ENCODE peak calls at places on chromosomes 13 and 19, in six cellular contexts. L, Z, O, P, B and W are unnamed samples.
A peak's percentile ranks its signal among the peaks of the same experiment; 100 is the strongest.

GRCh38 chr19:32351807-32352630 is 6.6 kb downstream of the ZNF507 start:
- DNase-seq in P (no peak), O (no peak), L (no peak), Z (peak; percentile 72), B (no peak), W (no peak)

GRCh38 chr19:13937479-13938360 is 497 bp downstream of the PODNL1 start:
- DNase-seq in P (no peak), O (no peak), B (peak; percentile 54), L (no peak), Z (no peak), W (no peak)

GRCh38 chr19:18698321-18699167 is 15.1 kb downstream of the CRTC1 start:
- DNase-seq in O (no peak), L (no peak), Z (no peak), P (no peak), B (no peak), W (no peak)

GRCh38 chr19:29539668-29540067 is 13.9 kb downstream of the VSTM2B start:
- DNase-seq in L (no peak), Z (no peak), P (no peak), B (peak; percentile 9), O (no peak), W (no peak)

GRCh38 chr19:31344403-31344802 is 4.8 kb downstream of the TSHZ3 start:
- DNase-seq in O (no peak), Z (no peak), B (peak; percentile 58), L (no peak), P (no peak), W (no peak)

GRCh38 chr19:47389150-47389556 is 30.2 kb downstream of the MEIS3 start:
- DNase-seq in B (no peak), L (no peak), Z (no peak), O (no peak), P (peak; percentile 29), W (peak; percentile 19)

GRCh38 chr13:31846984-31847752 is 107.8 kb downstream of the RXFP2 start:
- DNase-seq in L (no peak), B (no peak), O (no peak), P (no peak), Z (no peak), W (no peak)

GRCh38 chr19:49552749-49553148 is 24.9 kb downstream of the RCN3 start:
- DNase-seq in O (no peak), B (no peak), L (no peak), P (no peak), Z (no peak), W (no peak)

GRCh38 chr19:281992-282391 is 9.2 kb downstream of the PLPP2 start:
- DNase-seq in Z (no peak), L (no peak), P (no peak), B (no peak), O (no peak), W (no peak)

GRCh38 chr13:106140476-106140875 is 395.0 kb downstream of the EFNB2 start:
- DNase-seq in B (no peak), P (no peak), O (no peak), L (no peak), Z (peak; percentile 71), W (no peak)

GRCh38 chr13:44108345-44108858 is 228.7 kb downstream of the LACC1 start:
- DNase-seq in L (peak; percentile 32), P (no peak), O (no peak), B (no peak), Z (no peak), W (peak; percentile 40)

GRCh38 chr13:42392180-42392579 is 120.2 kb downstream of the AKAP11 start:
- DNase-seq in O (no peak), B (no peak), Z (no peak), P (no peak), L (no peak), W (no peak)

GRCh38 chr19:49006905-49007304 is 10.0 kb downstream of the LHB start:
- DNase-seq in L (no peak), Z (no peak), P (no peak), O (no peak), B (no peak), W (no peak)

GRCh38 chr13:24865158-24865557 is 101.2 kb downstream of the RNF17 start:
- DNase-seq in Z (peak; percentile 43), O (no peak), L (no peak), B (no peak), P (peak; percentile 27), W (no peak)

GRCh38 chr13:99312493-99312883 is 5.3 kb upstream of the GPR183 start:
- DNase-seq in O (peak; percentile 79), P (peak; percentile 72), B (peak; percentile 81), L (peak; percentile 45), Z (peak; percentile 61), W (peak; percentile 39)

GRCh38 chr19:49657493-49658138 is 8.0 kb downstream of the IRF3 start:
- DNase-seq in Z (no peak), O (no peak), B (no peak), P (no peak), L (no peak), W (no peak)

GRCh38 chr19:5141926-5142724 is 173.2 kb downstream of the KDM4B start:
- DNase-seq in O (no peak), P (no peak), L (no peak), Z (no peak), B (no peak), W (no peak)

GRCh38 chr19:3707868-3708206 is 347 bp upstream of the TJP3 start:
- DNase-seq in Z (no peak), B (no peak), P (no peak), L (no peak), O (no peak), W (no peak)

GRCh38 chr19:45079063-45079910 is at the start of gene GEMIN7:
- DNase-seq in Z (peak; percentile 71), B (peak; percentile 85), L (peak; percentile 77), P (peak; percentile 72), O (no peak), W (peak; percentile 79)

GRCh38 chr13:44368599-44369368 is 4.8 kb upstream of the SERP2 start:
- DNase-seq in Z (no peak), B (no peak), L (no peak), O (no peak), P (no peak), W (no peak)

GRCh38 chr19:35044317-35045117 is 3.0 kb downstream of the HPN start:
- DNase-seq in L (peak; percentile 63), P (peak; percentile 71), O (no peak), Z (peak; percentile 58), B (peak; percentile 69), W (peak; percentile 64)

GRCh38 chr19:11657307-11657706 is 60.0 kb downstream of the ZNF627 start:
- DNase-seq in L (no peak), P (no peak), Z (no peak), O (no peak), B (no peak), W (no peak)

GRCh38 chr13:74732736-74733135 is 598.5 kb upstream of the KLF12 start:
- DNase-seq in P (no peak), O (no peak), B (no peak), Z (no peak), L (no peak), W (no peak)

GRCh38 chr19:27821418-27822018 is 1391.4 kb downstream of the UQCRFS1 start:
- DNase-seq in B (no peak), Z (no peak), P (no peak), L (no peak), O (no peak), W (no peak)

GRCh38 chr13:28534210-28534609 is 39.3 kb upstream of the FLT1 start:
- DNase-seq in O (no peak), L (no peak), P (no peak), Z (no peak), B (no peak), W (no peak)

GRCh38 chr19:10389863-10390262 is 9.5 kb upstream of the TYK2 start:
- DNase-seq in L (no peak), B (no peak), O (no peak), P (peak; percentile 18), Z (no peak), W (no peak)

DNA sequence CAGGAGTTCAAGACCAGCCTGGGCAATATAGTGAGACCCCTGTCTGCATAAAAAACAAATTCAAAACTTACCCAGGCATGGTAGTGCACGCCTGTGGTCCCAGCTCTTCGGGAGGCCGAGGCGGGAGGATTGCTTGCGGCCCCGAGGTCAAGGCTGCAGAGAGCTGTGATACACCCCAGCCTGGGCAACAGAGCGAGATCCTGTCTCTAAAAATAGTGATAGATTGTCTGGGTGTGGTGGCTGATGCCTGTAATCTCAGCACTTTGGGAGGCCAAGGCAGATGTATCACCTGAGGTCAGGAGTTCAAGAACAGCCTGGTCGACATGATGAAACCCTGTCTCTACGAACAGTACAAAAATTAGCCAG is 4.0 kb upstream of the KLF16 start:
- DNase-seq in B (no peak), Z (no peak), P (no peak), L (no peak), O (no peak), W (no peak)
- H3K4me3 ChIP-seq in B (no peak overlapping the region), Z (no peak overlapping the region), P (no peak overlapping the region), L (no peak overlapping the region), O (no peak overlapping the region), W (no peak overlapping the region)

GRCh38 chr19:6674868-6675305 is 4.9 kb upstream of the TNFSF14 start:
- DNase-seq in P (peak; percentile 74), Z (peak; percentile 28), B (no peak), L (peak; percentile 50), O (no peak), W (peak; percentile 65)
- TF ChIP-seq CTCF in P (no peak), Z (no peak), B (no peak), L (no peak), O (no peak), W (no peak)

DNA sequence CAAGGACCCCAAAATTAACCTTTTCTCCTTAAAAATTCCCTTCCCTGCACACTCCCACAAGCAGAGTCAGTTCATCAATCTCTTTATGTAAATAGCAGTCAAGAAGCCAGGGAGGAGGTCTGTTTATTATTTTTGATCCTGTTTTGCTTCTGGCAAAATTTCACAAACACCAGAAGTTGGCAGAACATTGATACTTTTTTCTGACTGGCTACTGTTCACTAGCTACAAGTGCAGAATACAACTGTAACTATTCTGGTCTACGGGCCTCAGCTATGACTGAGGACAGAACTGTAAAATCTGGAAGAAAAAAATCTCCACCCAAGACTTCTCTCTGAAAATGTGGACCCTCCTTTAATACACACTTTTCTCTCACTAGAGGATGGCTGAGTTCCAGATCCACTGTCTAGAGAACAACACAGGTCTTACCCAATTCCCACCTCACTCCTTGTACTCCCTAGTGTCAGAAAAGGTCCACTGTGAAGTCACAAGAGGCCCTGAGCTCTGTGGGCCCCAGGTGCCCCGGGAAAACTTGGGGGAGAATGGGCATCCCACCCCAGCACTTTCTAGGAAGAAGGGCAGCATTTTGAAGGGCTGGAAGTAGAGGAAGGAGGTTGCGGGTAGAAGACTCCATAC is 14.5 kb downstream of the STARD13 start:
- DNase-seq in O (no peak), P (no peak), L (no peak), Z (peak; percentile 86), B (no peak), W (no peak)
- H3K4me3 ChIP-seq in O (no peak overlapping the region), P (no peak overlapping the region), L (no peak overlapping the region), Z (no peak overlapping the region), B (no peak overlapping the region), W (no peak overlapping the region)

DNA sequence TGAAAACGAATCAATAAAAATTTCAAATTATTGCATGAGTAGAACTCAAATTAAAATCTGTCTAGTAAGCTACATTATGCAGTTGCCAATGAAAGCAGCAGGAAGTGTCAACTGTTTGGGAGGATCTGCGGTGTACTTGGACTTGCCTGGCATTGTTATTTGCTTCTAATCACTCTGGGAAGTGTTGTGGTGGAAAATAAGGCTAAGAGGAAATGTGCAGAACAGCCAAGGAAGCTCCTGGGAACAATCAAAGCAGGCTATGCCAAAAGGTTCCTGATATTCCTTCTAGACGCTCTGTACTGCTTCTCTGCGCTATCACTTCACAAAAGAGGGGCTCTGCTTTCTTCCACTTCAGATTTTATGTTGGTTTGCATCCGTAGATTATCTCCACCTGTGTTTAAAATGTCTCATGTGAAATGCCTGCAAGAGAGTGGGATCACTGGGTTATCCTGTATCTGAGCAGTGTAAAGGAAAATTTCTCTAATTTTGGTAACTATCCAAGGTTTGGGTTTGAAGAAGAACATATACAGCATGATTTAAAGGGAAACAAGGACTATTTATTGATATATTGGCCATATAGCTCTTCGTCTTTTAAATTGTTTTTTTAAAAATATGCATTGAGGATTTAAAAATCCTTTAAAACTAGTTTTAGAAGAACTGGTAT is 182.7 kb upstream of the CSNK1A1L start:
- DNase-seq in B (no peak), L (no peak), O (no peak), Z (no peak), P (peak; percentile 76), W (no peak)
- TF ChIP-seq CTCF in B (no peak), L (no peak), O (no peak), Z (no peak), P (no peak), W (no peak)